ENCODE peak calls at places on chromosomes 3 and 15, in eight cellular contexts. One of them, this sample, is unnamed. For H3K36me3, the result is how much of the 10 kb centered on the place peaks cover.

GRCh38 chr3:184676927-184677326 is 34.9 kb downstream of the MAGEF1 start:
- DNase-seq in GM23248: no peak
- DNase-seq in WERI-Rb-1: no peak
- DNase-seq in aorta: peak
- DNase-seq in esophagus squamous epithelium: no peak
- DNase-seq in adipocyte: no peak
- DNase-seq in SK-N-SH: no peak
- DNase-seq in mammary epithelial cell: no peak
- DNase-seq in this sample: no peak

GRCh38 chr15:33150516-33150915 is 44.0 kb downstream of the FMN1 start:
- DNase-seq in aorta: no peak
- DNase-seq in WERI-Rb-1: peak
- DNase-seq in esophagus squamous epithelium: no peak
- DNase-seq in adipocyte: no peak
- DNase-seq in GM23248: no peak
- DNase-seq in mammary epithelial cell: no peak
- DNase-seq in SK-N-SH: no peak
- DNase-seq in this sample: no peak

GRCh38 chr3:170037463-170038433 is at the start of gene GPR160:
- DNase-seq in WERI-Rb-1: peak
- DNase-seq in esophagus squamous epithelium: peak
- DNase-seq in adipocyte: peak
- DNase-seq in aorta: peak
- DNase-seq in GM23248: peak
- DNase-seq in SK-N-SH: peak
- DNase-seq in mammary epithelial cell: peak
- DNase-seq in this sample: peak

GRCh38 chr3:170829873-170830272 is 40.1 kb downstream of the RPL22L1 start:
- DNase-seq in WERI-Rb-1: no peak
- DNase-seq in GM23248: no peak
- DNase-seq in adipocyte: no peak
- DNase-seq in SK-N-SH: no peak
- DNase-seq in mammary epithelial cell: no peak
- DNase-seq in aorta: no peak
- DNase-seq in esophagus squamous epithelium: no peak
- DNase-seq in this sample: no peak

GRCh38 chr3:187976361-187976900 is 177.5 kb upstream of the LPP start:
- DNase-seq in adipocyte: no peak
- DNase-seq in WERI-Rb-1: no peak
- DNase-seq in esophagus squamous epithelium: no peak
- DNase-seq in mammary epithelial cell: no peak
- DNase-seq in GM23248: no peak
- DNase-seq in SK-N-SH: no peak
- DNase-seq in aorta: no peak
- DNase-seq in this sample: no peak

GRCh38 chr3:102682761-102683160 is 247.9 kb downstream of the ZPLD1 start:
- DNase-seq in SK-N-SH: no peak
- DNase-seq in mammary epithelial cell: no peak
- DNase-seq in WERI-Rb-1: no peak
- DNase-seq in adipocyte: no peak
- DNase-seq in aorta: no peak
- DNase-seq in esophagus squamous epithelium: no peak
- DNase-seq in GM23248: no peak
- DNase-seq in this sample: no peak

GRCh38 chr15:52642386-52643361 is 36.5 kb downstream of the ATOSA start:
- DNase-seq in aorta: no peak
- DNase-seq in adipocyte: peak
- DNase-seq in SK-N-SH: no peak
- DNase-seq in esophagus squamous epithelium: no peak
- DNase-seq in GM23248: peak
- DNase-seq in mammary epithelial cell: peak
- DNase-seq in WERI-Rb-1: no peak
- DNase-seq in this sample: no peak

GRCh38 chr3:23566499-23566898 is 239.3 kb upstream of the UBE2E1 start:
- DNase-seq in adipocyte: no peak
- DNase-seq in esophagus squamous epithelium: no peak
- DNase-seq in WERI-Rb-1: no peak
- DNase-seq in mammary epithelial cell: no peak
- DNase-seq in GM23248: no peak
- DNase-seq in aorta: no peak
- DNase-seq in SK-N-SH: no peak
- DNase-seq in this sample: no peak

GRCh38 chr3:189458536-189458935 is 172.7 kb upstream of the TP63 start:
- DNase-seq in adipocyte: peak
- DNase-seq in WERI-Rb-1: no peak
- DNase-seq in SK-N-SH: peak
- DNase-seq in aorta: peak
- DNase-seq in GM23248: no peak
- DNase-seq in esophagus squamous epithelium: no peak
- DNase-seq in mammary epithelial cell: peak
- DNase-seq in this sample: peak

GRCh38 chr3:188403404-188403803 is 249.4 kb downstream of the LPP start:
- DNase-seq in GM23248: no peak
- DNase-seq in SK-N-SH: no peak
- DNase-seq in esophagus squamous epithelium: no peak
- DNase-seq in WERI-Rb-1: no peak
- DNase-seq in mammary epithelial cell: no peak
- DNase-seq in adipocyte: no peak
- DNase-seq in aorta: no peak
- DNase-seq in this sample: no peak

DNA sequence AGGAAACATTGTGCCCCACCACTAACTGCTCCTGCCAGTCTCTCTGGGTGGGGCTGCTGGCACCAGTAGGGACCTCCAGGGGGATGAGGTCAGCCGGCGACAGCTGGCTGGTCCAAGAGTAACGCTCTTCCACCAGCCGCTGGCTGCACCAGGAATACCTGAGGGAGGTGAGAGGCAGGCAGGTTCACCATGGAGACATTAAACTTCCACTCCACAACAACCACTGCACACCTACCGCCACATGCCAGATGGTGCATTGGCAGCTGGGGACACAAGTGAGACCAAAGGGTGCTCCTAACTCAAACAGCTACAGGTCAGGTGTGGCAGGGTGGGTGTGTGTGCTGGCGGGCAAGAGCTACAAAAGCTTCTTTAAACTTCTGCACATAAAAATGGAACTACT is 4.5 kb downstream of the POLG start:
- DNase-seq in aorta: no peak
- DNase-seq in mammary epithelial cell: no peak
- DNase-seq in SK-N-SH: no peak
- DNase-seq in esophagus squamous epithelium: no peak
- DNase-seq in adipocyte: no peak
- DNase-seq in GM23248: no peak
- DNase-seq in WERI-Rb-1: no peak
- DNase-seq in this sample: no peak
- H3K36me3 ChIP-seq in aorta: under half
- H3K36me3 ChIP-seq in mammary epithelial cell: half or more
- H3K36me3 ChIP-seq in SK-N-SH: half or more
- H3K36me3 ChIP-seq in esophagus squamous epithelium: half or more
- H3K36me3 ChIP-seq in adipocyte: half or more
- H3K36me3 ChIP-seq in GM23248: half or more
- H3K36me3 ChIP-seq in WERI-Rb-1: half or more
- H3K36me3 ChIP-seq in this sample: half or more

GRCh38 chr3:157159037-157159761 is 748 bp downstream of the CCNL1 start:
- DNase-seq in esophagus squamous epithelium: no peak
- DNase-seq in SK-N-SH: peak
- DNase-seq in aorta: peak
- DNase-seq in adipocyte: peak
- DNase-seq in WERI-Rb-1: peak
- DNase-seq in GM23248: peak
- DNase-seq in mammary epithelial cell: peak
- DNase-seq in this sample: peak

GRCh38 chr3:157154563-157155333 is 5.2 kb downstream of the CCNL1 start:
- DNase-seq in GM23248: no peak
- DNase-seq in SK-N-SH: no peak
- DNase-seq in adipocyte: peak
- DNase-seq in esophagus squamous epithelium: no peak
- DNase-seq in aorta: no peak
- DNase-seq in mammary epithelial cell: no peak
- DNase-seq in WERI-Rb-1: no peak
- DNase-seq in this sample: no peak

GRCh38 chr3:157157836-157158235 is 2.1 kb downstream of the CCNL1 start:
- DNase-seq in aorta: no peak
- DNase-seq in adipocyte: peak
- DNase-seq in esophagus squamous epithelium: no peak
- DNase-seq in mammary epithelial cell: no peak
- DNase-seq in GM23248: peak
- DNase-seq in WERI-Rb-1: no peak
- DNase-seq in SK-N-SH: no peak
- DNase-seq in this sample: no peak

GRCh38 chr3:157155591-157155990 is 4.4 kb downstream of the CCNL1 start:
- DNase-seq in WERI-Rb-1: no peak
- DNase-seq in GM23248: no peak
- DNase-seq in aorta: no peak
- DNase-seq in esophagus squamous epithelium: no peak
- DNase-seq in SK-N-SH: no peak
- DNase-seq in adipocyte: no peak
- DNase-seq in mammary epithelial cell: no peak
- DNase-seq in this sample: no peak

GRCh38 chr3:157156844-157157635 is 2.9 kb downstream of the CCNL1 start:
- DNase-seq in SK-N-SH: no peak
- DNase-seq in aorta: no peak
- DNase-seq in mammary epithelial cell: no peak
- DNase-seq in esophagus squamous epithelium: no peak
- DNase-seq in adipocyte: peak
- DNase-seq in WERI-Rb-1: no peak
- DNase-seq in GM23248: peak
- DNase-seq in this sample: no peak
- H3K4me3 ChIP-seq in SK-N-SH: peak
- H3K4me3 ChIP-seq in aorta: no peak
- H3K4me3 ChIP-seq in mammary epithelial cell: peak
- H3K4me3 ChIP-seq in esophagus squamous epithelium: no peak
- H3K4me3 ChIP-seq in adipocyte: peak
- H3K4me3 ChIP-seq in WERI-Rb-1: no peak
- H3K4me3 ChIP-seq in GM23248: peak
- H3K4me3 ChIP-seq in this sample: peak

GRCh38 chr15:90987561-90988141 is 6.7 kb downstream of the PRC1 start:
- DNase-seq in GM23248: no peak
- DNase-seq in mammary epithelial cell: peak
- DNase-seq in SK-N-SH: no peak
- DNase-seq in aorta: no peak
- DNase-seq in WERI-Rb-1: no peak
- DNase-seq in esophagus squamous epithelium: no peak
- DNase-seq in adipocyte: no peak
- DNase-seq in this sample: no peak
- H3K36me3 ChIP-seq in GM23248: under half
- H3K36me3 ChIP-seq in mammary epithelial cell: under half
- H3K36me3 ChIP-seq in SK-N-SH: under half
- H3K36me3 ChIP-seq in aorta: under half
- H3K36me3 ChIP-seq in WERI-Rb-1: under half
- H3K36me3 ChIP-seq in esophagus squamous epithelium: under half
- H3K36me3 ChIP-seq in adipocyte: under half
- H3K36me3 ChIP-seq in this sample: half or more

GRCh38 chr3:27729325-27729724 is 7.2 kb upstream of the EOMES start:
- DNase-seq in WERI-Rb-1: no peak
- DNase-seq in adipocyte: no peak
- DNase-seq in esophagus squamous epithelium: no peak
- DNase-seq in SK-N-SH: no peak
- DNase-seq in GM23248: no peak
- DNase-seq in aorta: no peak
- DNase-seq in mammary epithelial cell: no peak
- DNase-seq in this sample: no peak

GRCh38 chr3:27728195-27729087 is 6.3 kb upstream of the EOMES start:
- DNase-seq in WERI-Rb-1: peak
- DNase-seq in aorta: no peak
- DNase-seq in GM23248: peak
- DNase-seq in SK-N-SH: peak
- DNase-seq in adipocyte: no peak
- DNase-seq in esophagus squamous epithelium: no peak
- DNase-seq in mammary epithelial cell: no peak
- DNase-seq in this sample: no peak

GRCh38 chr3:27729748-27730611 is 7.9 kb upstream of the EOMES start:
- DNase-seq in mammary epithelial cell: no peak
- DNase-seq in WERI-Rb-1: no peak
- DNase-seq in SK-N-SH: no peak
- DNase-seq in adipocyte: peak
- DNase-seq in aorta: no peak
- DNase-seq in GM23248: peak
- DNase-seq in esophagus squamous epithelium: no peak
- DNase-seq in this sample: peak

GRCh38 chr3:27726240-27726639 is 4.1 kb upstream of the EOMES start:
- DNase-seq in WERI-Rb-1: no peak
- DNase-seq in esophagus squamous epithelium: no peak
- DNase-seq in SK-N-SH: no peak
- DNase-seq in mammary epithelial cell: no peak
- DNase-seq in GM23248: no peak
- DNase-seq in aorta: no peak
- DNase-seq in adipocyte: no peak
- DNase-seq in this sample: no peak

GRCh38 chr3:27730774-27731659 is 8.9 kb upstream of the EOMES start:
- DNase-seq in GM23248: peak
- DNase-seq in aorta: no peak
- DNase-seq in esophagus squamous epithelium: no peak
- DNase-seq in SK-N-SH: no peak
- DNase-seq in adipocyte: no peak
- DNase-seq in WERI-Rb-1: no peak
- DNase-seq in mammary epithelial cell: no peak
- DNase-seq in this sample: no peak
- H3K4me3 ChIP-seq in GM23248: no peak
- H3K4me3 ChIP-seq in aorta: no peak
- H3K4me3 ChIP-seq in esophagus squamous epithelium: no peak
- H3K4me3 ChIP-seq in SK-N-SH: no peak
- H3K4me3 ChIP-seq in adipocyte: no peak
- H3K4me3 ChIP-seq in WERI-Rb-1: no peak
- H3K4me3 ChIP-seq in mammary epithelial cell: no peak
- H3K4me3 ChIP-seq in this sample: no peak

DNA sequence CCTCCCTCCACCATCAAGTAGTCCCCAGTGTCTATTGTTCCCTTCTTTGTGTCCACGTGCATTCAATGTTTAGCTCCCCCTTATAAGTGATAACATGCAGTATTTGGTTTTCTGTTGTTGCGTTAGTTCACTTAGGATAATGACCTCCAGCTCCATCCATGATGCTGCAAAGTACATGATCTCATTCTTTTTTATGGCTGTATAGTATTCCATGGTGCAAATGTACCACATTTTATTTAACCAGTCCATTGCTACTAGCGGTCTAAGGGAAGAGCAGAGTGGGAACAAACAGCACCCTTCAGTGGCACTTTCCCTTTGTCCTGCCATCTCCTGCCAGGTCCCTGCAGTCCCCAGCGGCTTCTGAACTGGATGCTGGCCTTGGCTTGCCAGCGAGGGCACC is 69.1 kb downstream of the LRRK1 start:
- DNase-seq in WERI-Rb-1: no peak
- DNase-seq in aorta: no peak
- DNase-seq in SK-N-SH: no peak
- DNase-seq in mammary epithelial cell: no peak
- DNase-seq in GM23248: no peak
- DNase-seq in esophagus squamous epithelium: no peak
- DNase-seq in adipocyte: no peak
- DNase-seq in this sample: no peak
- H3K36me3 ChIP-seq in WERI-Rb-1: under half
- H3K36me3 ChIP-seq in aorta: under half
- H3K36me3 ChIP-seq in SK-N-SH: under half
- H3K36me3 ChIP-seq in mammary epithelial cell: under half
- H3K36me3 ChIP-seq in GM23248: under half
- H3K36me3 ChIP-seq in esophagus squamous epithelium: under half
- H3K36me3 ChIP-seq in adipocyte: under half
- H3K36me3 ChIP-seq in this sample: half or more